ENCODE peak calls at places on chromosomes 12 and 14, in seven cellular contexts. R is Peyer's patch, N is transverse colon, P is cardiac muscle cell, E is neural crest cell, Z is fibroblast of pulmonary artery, V is CD14-positive monocyte. Y is an unnamed sample.

GRCh38 chr12:56723889-56724659 is 1.0 kb downstream of the NACA start:
- DNase-seq in Z (peak), E (no peak), R (peak), P (peak), N (peak), V (peak), Y (no peak)

GRCh38 chr14:68343534-68344093 is 449.3 kb downstream of the ZFP36L1 start:
- DNase-seq in E (no peak), Z (no peak), V (no peak), R (no peak), P (no peak), N (no peak), Y (no peak)

GRCh38 chr14:60736494-60736893 is 1.9 kb downstream of the MNAT1 start:
- DNase-seq in Z (peak), P (peak), R (no peak), V (no peak), N (no peak), E (no peak), Y (no peak)

GRCh38 chr14:68791078-68791983 is 1.5 kb downstream of the ZFP36L1 start:
- DNase-seq in N (no peak), P (no peak), R (peak), Z (peak), E (no peak), V (peak), Y (no peak)

GRCh38 chr14:95156765-95157194 is 549 bp downstream of the DICER1 start:
- DNase-seq in N (peak), E (peak), R (peak), P (peak), Z (no peak), V (peak), Y (no peak)

GRCh38 chr14:74239848-74240793 is 872 bp downstream of the VSX2 start:
- DNase-seq in N (no peak), E (peak), V (no peak), Z (no peak), R (no peak), P (no peak), Y (no peak)

GRCh38 chr14:72715215-72715909 is 178.5 kb downstream of the DPF3 start:
- DNase-seq in V (no peak), P (peak), E (no peak), Z (peak), R (peak), N (no peak), Y (peak)

GRCh38 chr12:25648460-25648859 is 95.4 kb upstream of the LMNTD1 start:
- DNase-seq in V (no peak), Z (peak), P (peak), R (no peak), N (peak), E (no peak), Y (no peak)

GRCh38 chr12:116601524-116601923 is 42.3 kb downstream of the MAP1LC3B2 start:
- DNase-seq in V (peak), N (no peak), R (no peak), E (no peak), Z (no peak), P (no peak), Y (no peak)

GRCh38 chr12:57455374-57456144 is 452 bp downstream of the INHBE start:
- DNase-seq in R (no peak), N (no peak), P (no peak), Z (no peak), E (no peak), V (no peak), Y (no peak)

GRCh38 chr12:132174015-132174660 is 29.9 kb downstream of the NOC4L start:
- DNase-seq in N (no peak), E (no peak), P (no peak), R (no peak), V (no peak), Z (no peak), Y (no peak)

GRCh38 chr12:82942521-82942920 is 255.8 kb downstream of the TMTC2 start:
- DNase-seq in Z (no peak), P (no peak), R (no peak), N (no peak), V (no peak), E (no peak), Y (no peak)

GRCh38 chr14:73243341-73243740 is 6.0 kb downstream of the PAPLN start:
- DNase-seq in N (no peak), R (no peak), E (no peak), Z (no peak), V (no peak), P (no peak), Y (no peak)

GRCh38 chr12:96236221-96236822 is 42.1 kb downstream of the ELK3 start:
- DNase-seq in Z (peak), N (peak), R (no peak), P (no peak), E (no peak), V (no peak), Y (no peak)

GRCh38 chr12:46676797-46677520 is 148.8 kb downstream of the SLC38A4 start:
- DNase-seq in Z (no peak), R (no peak), E (no peak), N (peak), V (no peak), P (no peak), Y (no peak)

GRCh38 chr12:46676396-46676795 is 149.4 kb downstream of the SLC38A4 start:
- DNase-seq in E (no peak), R (no peak), Z (no peak), P (no peak), N (no peak), V (no peak), Y (no peak)

GRCh38 chr12:46678441-46678840 is 147.4 kb downstream of the SLC38A4 start:
- DNase-seq in Z (no peak), V (no peak), E (no peak), R (no peak), P (no peak), N (no peak), Y (no peak)

GRCh38 chr12:46679754-46680153 is 146.0 kb downstream of the SLC38A4 start:
- DNase-seq in R (no peak), E (no peak), P (no peak), N (no peak), V (no peak), Z (no peak), Y (no peak)

DNA sequence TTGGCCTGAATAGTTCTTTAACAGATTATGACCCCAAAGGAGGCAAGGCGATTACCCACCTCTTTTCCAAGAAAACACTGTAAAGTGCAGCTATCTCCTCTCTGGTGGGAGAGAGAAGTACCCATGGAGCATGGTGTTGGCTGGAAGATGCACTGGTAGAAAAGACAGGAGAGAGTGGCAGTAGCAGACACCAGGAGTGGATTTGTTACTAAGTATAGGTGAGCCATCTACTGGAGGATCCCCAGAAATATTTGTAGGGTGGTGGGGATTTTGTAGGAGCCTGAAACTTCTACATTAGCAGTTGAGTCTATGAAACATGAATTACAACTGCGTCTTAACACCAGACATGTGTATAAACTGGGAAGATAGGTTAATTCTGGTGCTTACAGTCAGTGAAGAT is 148.0 kb downstream of the SLC38A4 start:
- DNase-seq in N (no peak), R (no peak), V (no peak), E (no peak), Z (peak), P (peak), Y (no peak)
- TF ChIP-seq CTCF in N (no peak), R (no peak), V (no peak), E (peak), Z (peak), P (peak), Y (no peak)

DNA sequence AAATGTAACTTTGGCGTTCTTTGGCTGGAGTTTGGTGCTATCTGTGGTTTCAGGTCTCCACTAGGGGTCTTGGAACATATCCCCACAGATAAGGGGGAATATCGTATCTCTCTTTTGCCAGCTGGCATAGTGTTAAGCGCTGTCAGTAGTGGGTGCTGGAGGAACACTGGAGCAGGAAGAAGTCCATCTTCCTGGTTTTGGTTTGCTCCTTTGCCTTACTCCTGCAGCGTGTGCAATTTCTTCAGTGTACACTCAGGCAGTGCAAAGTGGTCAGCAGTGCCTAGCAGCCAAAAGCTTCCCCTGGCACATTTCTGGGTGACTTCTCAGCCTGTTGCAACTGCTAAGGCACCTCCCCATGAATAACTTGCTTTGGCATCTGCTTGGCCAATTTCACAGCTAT is 11.7 kb upstream of the RIPK3 start:
- DNase-seq in P (no peak), R (no peak), Z (peak), E (no peak), N (no peak), V (no peak), Y (no peak)
- TF ChIP-seq CTCF in P (no peak), R (no peak), Z (no peak), E (no peak), N (no peak), V (no peak), Y (no peak)

GRCh38 chr12:62817556-62818271 is 117.2 kb downstream of the PPM1H start:
- DNase-seq in Z (peak), V (no peak), R (no peak), E (no peak), P (no peak), N (no peak), Y (no peak)

GRCh38 chr12:62808166-62808879 is 126.6 kb downstream of the PPM1H start:
- DNase-seq in V (no peak), Z (no peak), R (no peak), E (no peak), N (no peak), P (no peak), Y (no peak)

GRCh38 chr12:62816624-62817023 is 118.3 kb downstream of the PPM1H start:
- DNase-seq in P (no peak), R (no peak), N (no peak), E (no peak), V (no peak), Z (no peak), Y (no peak)

GRCh38 chr12:62814243-62814642 is 120.7 kb downstream of the PPM1H start:
- DNase-seq in P (no peak), E (no peak), Z (no peak), N (no peak), V (no peak), R (no peak), Y (no peak)

GRCh38 chr12:62813031-62813829 is 121.7 kb downstream of the PPM1H start:
- DNase-seq in Z (peak), E (peak), V (peak), P (peak), N (peak), R (peak), Y (no peak)
- TF ChIP-seq CTCF in Z (peak), E (peak), V (peak), P (peak), N (peak), R (peak), Y (peak)

DNA sequence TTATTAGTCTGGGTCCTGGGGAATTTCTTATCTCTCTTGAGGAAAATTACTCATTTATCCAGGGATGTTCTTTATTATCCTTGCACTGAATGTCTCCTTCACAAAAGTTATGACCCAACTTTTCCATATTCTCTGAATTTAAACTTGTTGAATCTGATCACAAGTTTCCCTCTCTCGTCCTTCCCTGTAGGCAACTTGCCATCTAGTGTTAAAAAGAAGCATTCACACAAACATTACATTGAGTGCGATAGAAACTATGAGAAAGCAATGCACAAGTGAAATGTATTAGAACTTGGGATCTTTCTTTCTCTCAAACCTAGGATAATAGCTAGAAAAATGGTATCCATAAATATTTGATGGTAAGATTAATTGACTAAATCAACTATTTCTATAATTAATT is 608.4 kb downstream of the FSCB start:
- DNase-seq in N (no peak), R (no peak), V (no peak), E (no peak), Z (peak), P (no peak), Y (no peak)
- TF ChIP-seq CTCF in N (no peak), R (no peak), V (no peak), E (peak), Z (no peak), P (no peak), Y (no peak)